ENCODE peak calls at places on chromosomes 11 and 22, in seven cellular contexts. E is SK-N-SH, Y is A673, F is mammary epithelial cell, G is neuronal stem cell, M is ovary, U is transverse colon. P is an unnamed sample.

GRCh38 chr11:120424185-120424969 is 87.2 kb upstream of the GRIK4 start:
- DNase-seq in E (no peak), Y (no peak), F (peak; percentile 26), G (no peak), M (no peak), U (no peak), P (no peak)

GRCh38 chr22:47329727-47330653 is 567.5 kb downstream of the TBC1D22A start:
- DNase-seq in E (no peak), Y (no peak), F (no peak), G (no peak), M (no peak), U (no peak), P (no peak)

GRCh38 chr11:75950141-75950540 is 135.1 kb downstream of the UVRAG start:
- DNase-seq in E (no peak), Y (no peak), F (no peak), G (no peak), M (no peak), U (no peak), P (no peak)

GRCh38 chr11:44108260-44108659 is 12.8 kb downstream of the EXT2 start:
- DNase-seq in E (no peak), Y (no peak), F (no peak), G (no peak), M (no peak), U (no peak), P (no peak)

GRCh38 chr11:10208045-10208674 is 85.9 kb downstream of the SBF2 start:
- DNase-seq in E (peak; percentile 56), Y (peak; percentile 50), F (peak; percentile 44), G (peak; percentile 1), M (no peak), U (no peak), P (peak; percentile 50)

GRCh38 chr11:63567044-63567840 is 4.1 kb upstream of the PLAAT2 start:
- DNase-seq in E (no peak), Y (peak; percentile 63), F (peak; percentile 95), G (no peak), M (no peak), U (peak; percentile 57), P (peak; percentile 99)

GRCh38 chr11:47399860-47400812 is 8.3 kb upstream of the SLC39A13 start:
- DNase-seq in E (peak; percentile 82), Y (peak; percentile 56), F (no peak), G (no peak), M (peak; percentile 65), U (peak; percentile 47), P (no peak)

GRCh38 chr22:31943976-31944699 is at the start of gene YWHAH:
- DNase-seq in E (peak; percentile 99), Y (peak; percentile 95), F (peak; percentile 91), G (peak; percentile 96), M (peak; percentile 99), U (peak; percentile 98), P (peak; percentile 96)

GRCh38 chr11:88103337-88104206 is 71.7 kb downstream of the RAB38 start:
- DNase-seq in E (peak; percentile 15), Y (peak; percentile 92), F (peak; percentile 47), G (peak; percentile 32), M (no peak), U (peak; percentile 14), P (peak; percentile 14)

GRCh38 chr11:113952588-113952987 is 22.3 kb upstream of the HTR3A start:
- DNase-seq in E (no peak), Y (no peak), F (no peak), G (no peak), M (no peak), U (peak; percentile 14), P (no peak)

DNA sequence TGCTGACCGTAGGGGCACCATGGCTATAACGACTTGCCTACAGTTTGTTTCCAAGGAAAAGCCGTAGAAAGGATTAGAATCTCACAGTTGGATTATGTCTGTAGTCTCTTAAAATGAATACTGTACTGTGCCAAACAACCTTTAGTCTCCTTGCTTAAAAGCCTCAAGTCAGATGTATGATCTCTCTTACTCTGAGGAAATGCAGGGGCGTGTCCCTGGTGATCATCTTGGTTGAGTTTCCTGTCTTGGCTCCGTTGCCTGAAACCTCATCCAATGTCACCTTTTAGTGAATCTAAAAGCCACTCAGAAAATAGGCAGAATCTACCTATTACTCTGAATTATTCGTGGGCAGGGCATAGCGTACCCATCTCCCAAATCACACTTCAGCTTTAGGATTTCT is 246.1 kb downstream of the ETS1 start:
- DNase-seq in E (no peak), Y (no peak), F (no peak), G (no peak), M (no peak), U (no peak), P (no peak)
- H3K27me3 ChIP-seq in E (no peaks in the 10 kb centered on the region), Y (peaks cover 14% of the 10 kb centered on the region), F (no peaks in the 10 kb centered on the region), G (no peaks in the 10 kb centered on the region), M (no peaks in the 10 kb centered on the region), U (no peaks in the 10 kb centered on the region), P (no peaks in the 10 kb centered on the region)

DNA sequence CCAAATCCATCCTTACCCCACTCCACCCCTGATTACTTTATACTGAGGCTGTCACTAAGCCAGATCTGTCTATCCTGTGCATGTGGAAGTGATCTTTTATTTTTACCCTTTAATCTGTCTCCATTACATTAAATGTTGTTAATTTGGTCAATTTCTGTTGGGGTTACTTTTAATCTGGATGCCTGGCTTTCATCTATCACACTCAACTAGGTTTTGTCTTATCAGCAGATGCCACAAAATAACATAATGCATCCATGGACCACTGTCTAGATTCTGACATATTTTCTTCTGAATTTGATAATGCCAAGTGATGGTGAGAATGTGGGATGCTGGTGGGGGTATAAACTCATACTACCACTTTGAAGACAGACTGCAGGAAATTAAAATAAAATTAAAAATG is 108.4 kb downstream of the FDX1 start:
- DNase-seq in E (peak; percentile 20), Y (no peak), F (no peak), G (no peak), M (no peak), U (no peak), P (no peak)
- H3K36me3 ChIP-seq in E (no peaks in the 10 kb centered on the region), Y (no peaks in the 10 kb centered on the region), F (no peaks in the 10 kb centered on the region), G (no peaks in the 10 kb centered on the region), M (no peaks in the 10 kb centered on the region), U (no peaks in the 10 kb centered on the region), P (no peaks in the 10 kb centered on the region)

GRCh38 chr22:23363683-23364082 is 183.4 kb downstream of the BCR start:
- DNase-seq in E (no peak), Y (no peak), F (no peak), G (no peak), M (no peak), U (no peak), P (no peak)
- H3K27me3 ChIP-seq in E (peaks cover 5% of the 10 kb centered on the region), Y (peaks cover 18% of the 10 kb centered on the region), F (peaks cover 5% of the 10 kb centered on the region), G (no peaks in the 10 kb centered on the region), M (no peaks in the 10 kb centered on the region), U (peaks cover 1% of the 10 kb centered on the region), P (peaks cover 15% of the 10 kb centered on the region)

GRCh38 chr22:21762712-21763581 is 27.4 kb upstream of the YPEL1 start:
- DNase-seq in E (no peak), Y (no peak), F (peak; percentile 29), G (no peak), M (no peak), U (no peak), P (no peak)
- H3K36me3 ChIP-seq in E (peaks cover 76% of the 10 kb centered on the region), Y (peaks cover 38% of the 10 kb centered on the region), F (peaks cover 45% of the 10 kb centered on the region), G (peaks cover 97% of the 10 kb centered on the region), M (no peaks in the 10 kb centered on the region), U (no peaks in the 10 kb centered on the region), P (peaks cover 69% of the 10 kb centered on the region)

GRCh38 chr22:44549021-44549420 is 51.0 kb upstream of the RTL6 start:
- DNase-seq in E (no peak), Y (no peak), F (no peak), G (no peak), M (no peak), U (no peak), P (no peak)
- H3K27me3 ChIP-seq in E (no peaks in the 10 kb centered on the region), Y (no peaks in the 10 kb centered on the region), F (no peaks in the 10 kb centered on the region), G (no peaks in the 10 kb centered on the region), M (no peaks in the 10 kb centered on the region), U (peaks cover 1% of the 10 kb centered on the region), P (no peaks in the 10 kb centered on the region)

P was measured in SJSA1.